ENCODE peak calls at places on chromosome 13, in seven cellular contexts. U is cardiac muscle cell, V is heart left ventricle, B is tibial artery, F is neural progenitor cell, W is H1, S is WERI-Rb-1. D is an unnamed sample.

GRCh38 chr13:23202383-23202782 is 21.6 kb downstream of the SGCG start:
- DNase-seq in S (no peak), V (no peak), U (no peak), W (no peak), B (no peak), F (no peak), D (no peak)

GRCh38 chr13:93338030-93338429 is 111.4 kb downstream of the GPC6 start:
- DNase-seq in B (no peak), U (no peak), V (no peak), S (no peak), F (no peak), W (no peak), D (no peak)

GRCh38 chr13:18943721-18944391 is 237.8 kb downstream of the TUBA3C start:
- DNase-seq in S (no peak), W (no peak), V (no peak), F (no peak), B (no peak), U (no peak), D (no peak)

GRCh38 chr13:44101347-44102083 is 221.8 kb downstream of the LACC1 start:
- DNase-seq in S (no peak), U (no peak), V (no peak), F (no peak), B (no peak), W (no peak), D (no peak)

GRCh38 chr13:45332831-45333219 is 8.2 kb downstream of the TPT1 start:
- DNase-seq in V (no peak), F (no peak), B (no peak), U (no peak), S (no peak), W (no peak), D (no peak)

GRCh38 chr13:100513171-100513570 is 75.4 kb downstream of the GGACT start:
- DNase-seq in U (no peak), B (no peak), F (no peak), S (no peak), W (no peak), V (no peak), D (no peak)

GRCh38 chr13:53338760-53339159 is 310.1 kb downstream of the OLFM4 start:
- DNase-seq in B (no peak), F (no peak), U (no peak), W (no peak), V (no peak), S (no peak), D (no peak)

GRCh38 chr13:24541127-24541475 is 28.5 kb upstream of the PARP4 start:
- DNase-seq in W (no peak), S (no peak), V (no peak), U (no peak), B (no peak), F (no peak), D (no peak)

GRCh38 chr13:30047154-30047874 is 196.9 kb upstream of the UBL3 start:
- DNase-seq in B (no peak), F (no peak), W (peak), V (no peak), S (no peak), U (peak), D (no peak)

GRCh38 chr13:45496942-45497341 is 32.2 kb downstream of the COG3 start:
- DNase-seq in U (no peak), S (no peak), B (no peak), W (no peak), V (no peak), F (no peak), D (no peak)

GRCh38 chr13:98240131-98240530 is 63.1 kb upstream of the RNF113B start:
- DNase-seq in F (no peak), U (no peak), V (no peak), B (no peak), S (no peak), W (no peak), D (no peak)

GRCh38 chr13:75197803-75198202 is 284.2 kb downstream of the TBC1D4 start:
- DNase-seq in U (peak), V (no peak), S (no peak), W (no peak), F (no peak), B (no peak), D (no peak)

GRCh38 chr13:79917628-79918027 is 423.3 kb downstream of the SPRY2 start:
- DNase-seq in W (no peak), U (no peak), B (no peak), S (no peak), F (no peak), V (no peak), D (no peak)

GRCh38 chr13:79901336-79901735 is 420.4 kb downstream of the NDFIP2 start:
- DNase-seq in F (peak), V (no peak), U (peak), W (no peak), B (no peak), S (peak), D (peak)

GRCh38 chr13:43305416-43305815 is 282.0 kb downstream of the DNAJC15 start:
- DNase-seq in F (no peak), S (no peak), W (no peak), U (no peak), B (no peak), V (no peak), D (no peak)

GRCh38 chr13:21420706-21421105 is 38.4 kb downstream of the ZDHHC20 start:
- DNase-seq in S (no peak), U (peak), V (no peak), F (no peak), B (no peak), W (no peak), D (no peak)

GRCh38 chr13:70188567-70188966 is 80.3 kb upstream of the KLHL1 start:
- DNase-seq in B (no peak), U (no peak), F (no peak), S (no peak), W (no peak), V (no peak), D (no peak)

GRCh38 chr13:92843549-92843948 is 383.1 kb upstream of the GPC6 start:
- DNase-seq in V (no peak), W (no peak), S (no peak), U (peak), B (no peak), F (no peak), D (peak)

DNA sequence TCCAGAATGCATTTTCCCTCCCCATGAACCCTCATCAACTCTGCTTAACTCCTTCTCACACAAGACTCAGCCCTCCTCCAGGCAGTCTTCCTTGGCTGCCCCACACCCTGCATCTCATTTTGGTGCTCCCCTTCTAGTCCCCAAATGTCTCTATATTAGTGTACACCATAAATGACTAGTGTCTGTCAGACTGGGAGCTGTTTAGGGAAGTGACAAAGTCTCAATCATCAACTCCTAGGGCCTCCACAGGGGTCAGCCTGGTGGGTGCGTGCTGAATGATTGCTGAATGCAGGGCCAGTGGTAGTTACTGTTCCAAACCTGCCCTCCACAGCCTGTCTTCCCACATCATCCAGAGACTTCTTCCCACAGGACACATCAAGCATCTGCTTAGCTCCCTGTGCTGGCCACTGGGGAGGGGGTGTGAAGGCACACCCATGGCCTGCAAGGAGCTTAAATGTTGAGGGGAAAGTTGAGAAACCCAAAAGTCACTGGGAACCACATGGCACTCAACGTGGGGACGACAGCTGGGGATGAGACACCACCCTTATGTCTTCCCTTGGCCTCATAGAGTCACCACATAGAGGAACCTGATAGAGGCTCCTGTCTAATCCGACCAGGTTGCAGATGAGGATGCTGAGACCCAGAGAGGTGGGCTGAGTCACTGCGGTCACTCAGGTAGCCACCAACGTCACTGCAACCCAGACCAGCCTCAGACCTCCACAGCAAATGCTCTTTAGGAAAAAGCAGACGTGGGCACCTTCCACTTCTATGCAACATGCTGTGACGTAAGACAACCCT is 79.3 kb upstream of the TM9SF2 start:
- DNase-seq in W (no peak), F (no peak), B (no peak), V (no peak), U (no peak), S (peak), D (no peak)
- H3K27ac ChIP-seq in W (no peak), F (no peak), B (no peak), V (no peak), U (no peak), S (no peak), D (no peak)

GRCh38 chr13:78197231-78197630 is 278.6 kb upstream of the EDNRB start:
- DNase-seq in F (no peak), U (no peak), B (no peak), S (no peak), V (no peak), W (no peak), D (no peak)

GRCh38 chr13:78193853-78194252 is 275.2 kb upstream of the EDNRB start:
- DNase-seq in F (no peak), U (no peak), B (no peak), W (no peak), S (no peak), V (no peak), D (no peak)

GRCh38 chr13:78194904-78195639 is 276.4 kb upstream of the EDNRB start:
- DNase-seq in V (no peak), B (no peak), F (peak), U (peak), S (peak), W (no peak), D (no peak)

GRCh38 chr13:78190296-78190695 is 271.7 kb upstream of the EDNRB start:
- DNase-seq in V (no peak), S (no peak), B (no peak), W (no peak), U (no peak), F (no peak), D (no peak)

GRCh38 chr13:78192721-78193120 is 274.1 kb upstream of the EDNRB start:
- DNase-seq in F (no peak), S (no peak), V (no peak), B (no peak), U (no peak), W (no peak), D (no peak)
- TF ChIP-seq CTCF in F (no peak), S (no peak), V (no peak), B (no peak), U (no peak), W (no peak), D (no peak)

GRCh38 chr13:78660130-78660857 is 1.3 kb upstream of the OBI1 start:
- DNase-seq in F (no peak), B (peak), W (no peak), V (no peak), U (peak), S (no peak), D (no peak)
- H3K27ac ChIP-seq in F (no peak), B (peak), W (no peak), V (no peak), U (no peak), S (no peak), D (no peak)

GRCh38 chr13:87669379-87669978 is 1.7 kb upstream of the SLITRK5 start:
- DNase-seq in V (no peak), S (peak), F (peak), W (no peak), U (peak), B (no peak), D (no peak)
- TF ChIP-seq CTCF in V (no peak), S (peak), F (peak), W (no peak), U (peak), B (no peak), D (peak)

GRCh38 chr13:51539887-51540286 is 44.4 kb upstream of the WDFY2 start:
- DNase-seq in B (no peak), F (no peak), U (peak), V (no peak), W (no peak), S (no peak), D (no peak)
- H3K27ac ChIP-seq in B (no peak), F (no peak), U (no peak), V (peak), W (no peak), S (no peak), D (no peak)

GRCh38 chr13:107685876-107686275 is 529.5 kb downstream of the LIG4 start:
- DNase-seq in B (no peak), U (no peak), V (no peak), S (no peak), F (no peak), W (no peak), D (no peak)

GRCh38 chr13:107681611-107682010 is 533.7 kb downstream of the LIG4 start:
- DNase-seq in B (no peak), F (no peak), U (no peak), S (peak), W (no peak), V (no peak), D (no peak)

GRCh38 chr13:107678075-107678689 is 537.2 kb downstream of the LIG4 start:
- DNase-seq in S (peak), B (no peak), W (no peak), U (no peak), F (peak), V (no peak), D (no peak)

GRCh38 chr13:107675847-107676550 is 539.3 kb downstream of the LIG4 start:
- DNase-seq in W (no peak), S (no peak), B (no peak), V (no peak), U (no peak), F (no peak), D (no peak)

DNA sequence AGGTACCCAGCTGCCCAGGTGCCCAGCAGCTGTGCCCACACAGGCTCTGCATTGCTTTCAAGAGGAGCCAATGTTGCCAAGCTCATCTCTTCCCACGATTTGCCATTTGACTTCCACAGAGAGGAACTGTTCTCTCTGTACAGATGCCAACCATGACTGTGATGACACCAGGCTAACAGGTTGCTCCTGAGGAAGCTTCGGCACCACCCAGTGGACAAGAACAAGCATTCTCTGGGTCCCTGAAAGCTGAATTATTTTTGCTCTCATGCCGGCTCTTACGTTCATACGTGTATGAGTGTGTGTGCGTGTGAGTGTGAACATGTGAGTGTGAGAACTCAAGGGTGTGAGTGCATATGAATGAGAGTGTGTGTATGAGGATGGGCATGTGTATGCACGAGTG is 535.2 kb downstream of the LIG4 start:
- DNase-seq in W (no peak), U (peak), V (no peak), S (peak), F (no peak), B (no peak), D (no peak)
- TF ChIP-seq CTCF in W (peak), U (no peak), V (no peak), S (peak), F (peak), B (no peak), D (no peak)

DNA sequence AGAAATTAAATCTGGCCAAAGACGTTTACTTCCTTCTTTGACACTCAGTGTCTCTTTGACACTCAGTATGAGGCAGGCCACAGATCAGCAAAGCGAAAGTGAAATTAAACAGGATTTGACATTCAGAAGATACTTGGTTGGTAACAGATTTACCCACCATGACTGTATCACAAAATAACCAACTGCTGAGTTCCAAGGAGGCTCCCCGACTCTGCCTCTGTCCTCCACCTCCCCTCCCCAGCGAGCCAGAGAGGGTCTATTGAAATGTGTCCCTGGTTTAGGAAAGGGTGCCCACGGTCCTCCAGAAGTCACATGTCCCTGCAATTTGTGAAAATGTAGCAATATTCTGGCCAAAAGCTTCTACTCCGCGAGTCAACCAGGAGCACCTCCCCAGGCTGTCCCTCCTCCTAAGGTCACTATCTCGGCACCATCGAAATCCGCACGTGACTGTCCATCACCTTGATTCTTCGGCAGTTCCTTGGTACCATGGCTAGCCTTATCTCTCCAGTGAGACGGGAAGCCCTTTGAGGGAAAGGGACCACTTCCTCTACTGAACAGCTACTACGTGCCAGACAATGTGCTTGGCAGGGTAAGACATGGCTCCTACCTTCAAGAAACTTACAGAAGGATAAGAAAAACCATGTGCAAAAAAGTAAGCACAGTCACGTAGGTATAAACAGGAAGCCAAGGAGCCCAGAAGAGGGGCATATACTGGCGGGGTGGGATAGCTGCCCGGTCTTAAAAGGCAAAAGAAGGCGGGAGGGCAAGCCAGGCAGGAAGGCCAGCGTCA is 1.5 kb downstream of the N4BP2L1 start:
- DNase-seq in U (no peak), V (peak), F (no peak), B (no peak), S (no peak), W (no peak), D (no peak)
- H3K27ac ChIP-seq in U (no peak), V (peak), F (no peak), B (peak), S (no peak), W (no peak), D (no peak)

DNA sequence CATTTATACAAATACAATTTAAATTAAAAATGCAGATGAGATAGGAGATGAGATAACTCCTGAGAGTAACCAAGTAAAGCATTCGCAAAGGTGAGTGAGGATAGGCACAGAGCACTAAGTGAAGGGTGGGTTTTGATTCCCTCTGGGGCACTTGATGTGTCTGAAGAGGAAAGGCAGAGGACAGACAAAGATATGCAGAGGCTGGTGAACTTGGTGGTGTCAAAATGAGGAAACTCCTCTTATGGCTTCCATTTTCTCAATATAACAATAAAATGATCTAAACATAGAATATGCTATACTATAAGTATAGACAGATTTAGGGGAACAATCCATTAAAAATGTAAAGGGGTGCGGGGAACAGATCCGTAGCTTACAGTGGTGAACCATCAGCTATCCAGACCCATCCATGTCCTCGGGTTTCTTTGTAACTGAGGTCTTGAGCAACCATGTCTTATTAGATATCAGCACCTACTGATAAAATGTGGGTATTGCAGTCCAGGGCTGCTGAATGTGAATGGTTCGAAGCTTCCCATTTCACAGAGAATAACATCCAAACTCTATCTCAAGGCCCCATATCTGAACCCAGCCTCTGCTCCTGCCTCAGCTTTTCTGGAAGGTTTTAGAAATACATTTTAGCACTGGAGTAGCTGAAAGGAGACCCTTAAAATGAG is 73.9 kb upstream of the SLC10A2 start:
- DNase-seq in V (no peak), U (peak), F (peak), W (no peak), B (no peak), S (peak), D (peak)
- TF ChIP-seq CTCF in V (peak), U (peak), F (peak), W (no peak), B (no peak), S (peak), D (peak)

GRCh38 chr13:27005556-27005955 is 166.1 kb downstream of the USP12 start:
- DNase-seq in F (peak), B (no peak), W (no peak), V (no peak), U (peak), S (no peak), D (no peak)
- H3K27ac ChIP-seq in F (no peak), B (no peak), W (no peak), V (no peak), U (no peak), S (no peak), D (no peak)

GRCh38 chr13:106210327-106210726 is 325.1 kb downstream of the EFNB2 start:
- DNase-seq in B (no peak), S (no peak), U (peak), F (no peak), V (no peak), W (no peak), D (no peak)

GRCh38 chr13:106213028-106213427 is 322.4 kb downstream of the EFNB2 start:
- DNase-seq in V (no peak), W (no peak), U (no peak), B (no peak), F (peak), S (no peak), D (no peak)

GRCh38 chr13:106212436-106213010 is 322.9 kb downstream of the EFNB2 start:
- DNase-seq in W (no peak), F (no peak), B (no peak), V (no peak), U (no peak), S (no peak), D (no peak)
- TF ChIP-seq CTCF in W (no peak), F (no peak), B (no peak), V (no peak), U (no peak), S (no peak), D (no peak)